ENCODE peak calls at places on chromosomes 2 and 18, in five cellular contexts. One of them, this sample, is unnamed.

GRCh38 chr2:231671617-231672350 is 36.5 kb upstream of the PTMA start:
- DNase-seq in DND-41: no peak
- DNase-seq in K562: no peak
- DNase-seq in fibroblast of lung: no peak
- DNase-seq in endothelial cell of umbilical vein: no peak
- DNase-seq in this sample: no peak

GRCh38 chr2:234212534-234212933 is 162.0 kb downstream of the SPP2 start:
- DNase-seq in DND-41: peak
- DNase-seq in K562: no peak
- DNase-seq in fibroblast of lung: no peak
- DNase-seq in endothelial cell of umbilical vein: no peak
- DNase-seq in this sample: no peak

GRCh38 chr2:8176837-8177236 is 505.0 kb upstream of the ID2 start:
- DNase-seq in DND-41: no peak
- DNase-seq in K562: no peak
- DNase-seq in fibroblast of lung: no peak
- DNase-seq in endothelial cell of umbilical vein: no peak
- DNase-seq in this sample: no peak

GRCh38 chr2:80205498-80205897 is 99.1 kb downstream of the LRRTM1 start:
- DNase-seq in DND-41: no peak
- DNase-seq in K562: no peak
- DNase-seq in fibroblast of lung: no peak
- DNase-seq in endothelial cell of umbilical vein: no peak
- DNase-seq in this sample: no peak

GRCh38 chr2:60527762-60528161 is 25.7 kb downstream of the BCL11A start:
- DNase-seq in DND-41: no peak
- DNase-seq in K562: no peak
- DNase-seq in fibroblast of lung: no peak
- DNase-seq in endothelial cell of umbilical vein: no peak
- DNase-seq in this sample: no peak

GRCh38 chr2:71929482-71929772 is 218.2 kb downstream of the CYP26B1 start:
- DNase-seq in DND-41: no peak
- DNase-seq in K562: no peak
- DNase-seq in fibroblast of lung: no peak
- DNase-seq in endothelial cell of umbilical vein: no peak
- DNase-seq in this sample: no peak

GRCh38 chr2:60861736-60862135 is 19.6 kb upstream of the REL start:
- DNase-seq in DND-41: no peak
- DNase-seq in K562: no peak
- DNase-seq in fibroblast of lung: no peak
- DNase-seq in endothelial cell of umbilical vein: no peak
- DNase-seq in this sample: no peak

GRCh38 chr18:49778826-49779465 is 34.4 kb downstream of the ACAA2 start:
- DNase-seq in DND-41: peak
- DNase-seq in K562: no peak
- DNase-seq in fibroblast of lung: peak
- DNase-seq in endothelial cell of umbilical vein: no peak
- DNase-seq in this sample: no peak

GRCh38 chr2:230640540-230641011 is 72.1 kb upstream of the CAB39 start:
- DNase-seq in DND-41: no peak
- DNase-seq in K562: no peak
- DNase-seq in fibroblast of lung: no peak
- DNase-seq in endothelial cell of umbilical vein: no peak
- DNase-seq in this sample: no peak

GRCh38 chr18:45166341-45167108 is 448.8 kb upstream of the SLC14A2 start:
- DNase-seq in DND-41: no peak
- DNase-seq in K562: no peak
- DNase-seq in fibroblast of lung: peak
- DNase-seq in endothelial cell of umbilical vein: no peak
- DNase-seq in this sample: peak

GRCh38 chr18:28078298-28078697 is 98.6 kb downstream of the CDH2 start:
- DNase-seq in DND-41: no peak
- DNase-seq in K562: no peak
- DNase-seq in fibroblast of lung: peak
- DNase-seq in endothelial cell of umbilical vein: no peak
- DNase-seq in this sample: peak

GRCh38 chr2:112494839-112495238 is 12.9 kb downstream of the TTL start:
- DNase-seq in DND-41: no peak
- DNase-seq in K562: no peak
- DNase-seq in fibroblast of lung: no peak
- DNase-seq in endothelial cell of umbilical vein: peak
- DNase-seq in this sample: no peak

GRCh38 chr2:172437419-172438063 is 10.2 kb downstream of the ITGA6 start:
- DNase-seq in DND-41: peak
- DNase-seq in K562: no peak
- DNase-seq in fibroblast of lung: no peak
- DNase-seq in endothelial cell of umbilical vein: no peak
- DNase-seq in this sample: no peak
- H3K4me3 ChIP-seq in DND-41: no peak
- H3K4me3 ChIP-seq in K562: no peak
- H3K4me3 ChIP-seq in fibroblast of lung: no peak
- H3K4me3 ChIP-seq in endothelial cell of umbilical vein: no peak
- H3K4me3 ChIP-seq in this sample: no peak

DNA sequence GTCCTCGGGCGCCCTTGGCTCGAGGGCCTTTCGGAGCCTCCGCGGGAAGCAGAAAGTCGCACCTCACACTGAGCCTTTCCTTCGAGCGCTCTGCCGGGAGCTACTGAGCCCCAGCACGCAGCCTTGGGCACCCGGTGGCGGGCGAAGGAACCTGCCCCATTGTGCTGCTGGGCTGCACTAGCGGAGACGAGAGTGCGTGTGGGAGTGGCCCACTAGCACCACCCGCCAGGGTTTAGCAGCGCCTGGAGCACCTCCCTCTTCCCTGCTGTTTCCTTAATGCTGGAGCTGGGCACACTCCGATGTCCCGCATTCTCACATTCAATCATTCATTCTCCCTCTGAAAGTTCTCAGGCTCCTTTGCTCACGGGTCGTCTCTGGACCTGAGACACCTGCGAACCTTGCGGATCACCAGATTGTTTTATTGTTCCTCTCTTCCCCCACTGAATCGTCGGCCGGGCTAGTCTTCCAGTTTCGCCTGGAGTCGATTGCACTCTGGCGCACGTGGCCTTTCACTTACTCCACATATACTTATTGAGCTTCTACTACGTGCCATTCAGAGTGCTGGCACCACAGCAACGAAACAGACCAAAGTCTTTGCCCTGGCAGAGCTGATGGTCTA is 8.4 kb upstream of the PAX3 start:
- DNase-seq in DND-41: no peak
- DNase-seq in K562: no peak
- DNase-seq in fibroblast of lung: no peak
- DNase-seq in endothelial cell of umbilical vein: no peak
- DNase-seq in this sample: no peak
- TF ChIP-seq EZH2 in DND-41: no peak
- TF ChIP-seq EZH2 in K562: no peak
- TF ChIP-seq EZH2 in fibroblast of lung: no peak
- TF ChIP-seq EZH2 in endothelial cell of umbilical vein: no peak
- TF ChIP-seq EZH2 in this sample: peak

GRCh38 chr2:173399229-173399628 is 44.6 kb downstream of the CDCA7 start:
- DNase-seq in DND-41: no peak
- DNase-seq in K562: no peak
- DNase-seq in fibroblast of lung: no peak
- DNase-seq in endothelial cell of umbilical vein: no peak
- DNase-seq in this sample: no peak

GRCh38 chr2:173401716-173402326 is 47.1 kb downstream of the CDCA7 start:
- DNase-seq in DND-41: no peak
- DNase-seq in K562: no peak
- DNase-seq in fibroblast of lung: peak
- DNase-seq in endothelial cell of umbilical vein: peak
- DNase-seq in this sample: no peak

GRCh38 chr2:173402405-173402974 is 47.8 kb downstream of the CDCA7 start:
- DNase-seq in DND-41: peak
- DNase-seq in K562: peak
- DNase-seq in fibroblast of lung: peak
- DNase-seq in endothelial cell of umbilical vein: peak
- DNase-seq in this sample: peak

GRCh38 chr2:173397539-173397938 is 42.9 kb downstream of the CDCA7 start:
- DNase-seq in DND-41: no peak
- DNase-seq in K562: no peak
- DNase-seq in fibroblast of lung: no peak
- DNase-seq in endothelial cell of umbilical vein: no peak
- DNase-seq in this sample: no peak

GRCh38 chr2:173400760-173401159 is 46.1 kb downstream of the CDCA7 start:
- DNase-seq in DND-41: peak
- DNase-seq in K562: peak
- DNase-seq in fibroblast of lung: no peak
- DNase-seq in endothelial cell of umbilical vein: peak
- DNase-seq in this sample: no peak
- H2AFZ ChIP-seq in DND-41: no peak
- H2AFZ ChIP-seq in K562: peak
- H2AFZ ChIP-seq in fibroblast of lung: no peak
- H2AFZ ChIP-seq in endothelial cell of umbilical vein: no peak
- H2AFZ ChIP-seq in this sample: no peak

GRCh38 chr18:59268722-59269562 is 4.3 kb downstream of the RAX start:
- DNase-seq in DND-41: no peak
- DNase-seq in K562: peak
- DNase-seq in fibroblast of lung: no peak
- DNase-seq in endothelial cell of umbilical vein: no peak
- DNase-seq in this sample: peak

GRCh38 chr18:59268127-59268721 is 5.0 kb downstream of the RAX start:
- DNase-seq in DND-41: no peak
- DNase-seq in K562: no peak
- DNase-seq in fibroblast of lung: no peak
- DNase-seq in endothelial cell of umbilical vein: no peak
- DNase-seq in this sample: no peak

GRCh38 chr18:59266459-59266858 is 6.8 kb downstream of the RAX start:
- DNase-seq in DND-41: no peak
- DNase-seq in K562: no peak
- DNase-seq in fibroblast of lung: no peak
- DNase-seq in endothelial cell of umbilical vein: no peak
- DNase-seq in this sample: no peak

GRCh38 chr18:59266876-59267510 is 6.3 kb downstream of the RAX start:
- DNase-seq in DND-41: no peak
- DNase-seq in K562: no peak
- DNase-seq in fibroblast of lung: no peak
- DNase-seq in endothelial cell of umbilical vein: no peak
- DNase-seq in this sample: no peak

DNA sequence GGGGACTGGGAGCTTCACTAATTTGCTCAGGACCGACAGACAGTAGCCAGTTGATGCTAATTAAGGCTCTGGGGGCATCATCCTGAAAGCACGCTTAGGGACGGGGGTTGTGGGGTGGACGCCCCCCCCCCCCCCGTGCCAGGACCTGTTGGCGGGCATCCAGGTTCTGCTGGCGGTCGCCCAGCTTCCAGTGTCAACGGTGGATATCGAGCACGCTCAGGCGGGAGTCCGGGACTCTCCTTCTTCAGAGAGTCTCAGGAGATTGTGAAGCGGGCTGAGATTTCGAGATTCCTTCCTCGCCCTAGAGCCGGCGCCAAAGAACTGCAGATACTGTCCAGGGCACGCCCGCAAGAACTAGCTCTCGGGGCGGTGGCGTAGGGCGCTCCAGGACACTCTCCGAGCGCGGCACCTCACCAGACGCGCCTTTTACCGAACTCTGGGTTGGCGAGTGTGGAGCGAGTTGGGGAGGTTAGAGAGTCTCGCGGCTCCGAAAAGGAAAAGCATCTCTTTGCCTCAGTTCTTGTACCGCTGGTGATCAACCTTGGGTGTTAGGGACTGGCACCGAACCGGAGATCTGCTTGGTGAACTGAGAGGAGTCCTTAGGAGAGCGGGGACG is 5.6 kb downstream of the RAX start:
- DNase-seq in DND-41: no peak
- DNase-seq in K562: no peak
- DNase-seq in fibroblast of lung: no peak
- DNase-seq in endothelial cell of umbilical vein: no peak
- DNase-seq in this sample: no peak
- H3K4me3 ChIP-seq in DND-41: no peak
- H3K4me3 ChIP-seq in K562: no peak
- H3K4me3 ChIP-seq in fibroblast of lung: no peak
- H3K4me3 ChIP-seq in endothelial cell of umbilical vein: no peak
- H3K4me3 ChIP-seq in this sample: no peak

DNA sequence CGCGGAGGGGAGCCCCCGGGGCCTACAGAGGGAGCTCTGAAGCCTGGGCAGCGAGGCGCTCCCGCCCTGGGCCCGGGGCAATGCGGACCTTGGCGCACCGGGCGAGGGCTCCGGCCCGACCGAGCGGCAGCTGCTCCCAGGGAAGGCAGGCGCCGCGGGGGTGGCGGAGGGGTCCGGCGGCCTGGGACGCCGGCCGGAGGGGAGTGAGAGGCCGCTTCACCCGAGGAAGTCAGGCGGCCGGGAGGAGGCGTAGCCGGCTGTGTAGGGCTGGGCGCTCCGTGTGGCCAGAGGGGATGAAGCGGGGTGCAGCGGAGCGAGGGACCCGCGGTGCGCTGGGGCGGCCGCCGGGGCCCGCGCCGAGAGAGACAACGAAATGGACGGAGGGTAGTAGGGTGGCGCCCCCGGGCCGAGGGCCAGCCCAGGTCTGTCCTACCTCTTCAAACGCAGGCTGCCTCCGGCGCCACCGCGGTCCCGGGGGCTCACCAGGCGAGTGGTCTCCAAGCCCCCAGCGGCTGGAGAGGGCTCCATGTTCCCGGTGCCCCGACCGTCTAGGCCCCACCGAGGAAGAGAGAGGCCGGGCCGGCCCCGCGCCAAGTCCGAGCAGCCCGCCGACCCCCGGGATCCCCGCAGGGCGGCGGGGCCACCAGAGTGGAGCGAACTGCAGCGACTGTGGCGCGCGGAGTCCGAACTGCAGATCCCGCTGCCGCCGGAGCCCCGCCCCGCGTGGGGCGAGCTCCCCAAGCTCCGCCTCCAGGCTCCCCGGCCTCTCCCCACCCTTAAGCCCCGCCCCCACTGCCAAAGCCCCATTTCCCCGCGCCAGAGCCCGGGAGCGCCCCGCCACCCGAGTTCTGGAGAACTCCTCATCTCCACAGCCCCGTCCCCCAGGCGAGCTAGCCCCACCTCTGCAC is at the start of gene SLC30A3:
- DNase-seq in DND-41: no peak
- DNase-seq in K562: peak
- DNase-seq in fibroblast of lung: no peak
- DNase-seq in endothelial cell of umbilical vein: peak
- DNase-seq in this sample: peak
- TF ChIP-seq EZH2 in DND-41: no peak
- TF ChIP-seq EZH2 in K562: no peak
- TF ChIP-seq EZH2 in fibroblast of lung: peak
- TF ChIP-seq EZH2 in endothelial cell of umbilical vein: peak
- TF ChIP-seq EZH2 in this sample: peak

This sample was measured in hepatocyte.